ENCODE peak calls at places on chromosomes 7 and 10, in four cellular contexts. X is kidney epithelial cell, U is adrenal gland, O is sigmoid colon. J is an unnamed sample.
A peak's percentile ranks its signal among the peaks of the same experiment; 100 is the strongest.

GRCh38 chr10:128073880-128074279 is 52.3 kb downstream of the MKI67 start:
- DNase-seq in X (no peak), U (no peak), O (no peak), J (no peak)

GRCh38 chr10:123398180-123398591 is 244.0 kb downstream of the BUB3 start:
- DNase-seq in X (no peak), U (no peak), O (no peak), J (no peak)

GRCh38 chr10:23364378-23364777 is 19.8 kb upstream of the C10orf67 start:
- DNase-seq in X (no peak), U (no peak), O (no peak), J (no peak)

GRCh38 chr7:51150193-51150592 is 166.4 kb downstream of the COBL start:
- DNase-seq in X (no peak), U (no peak), O (no peak), J (no peak)

GRCh38 chr7:14902589-14902963 is at the start of gene DGKB:
- DNase-seq in X (no peak), U (no peak), O (peak; percentile 82), J (peak; percentile 36)

GRCh38 chr7:140209866-140210609 is 33.3 kb upstream of the KDM7A start:
- DNase-seq in X (no peak), U (peak; percentile 31), O (peak; percentile 72), J (no peak)

GRCh38 chr10:57992321-57993077 is 275.2 kb downstream of the IPMK start:
- DNase-seq in X (peak; percentile 79), U (no peak), O (no peak), J (no peak)

GRCh38 chr10:44824607-44825006 is 86.5 kb upstream of the TMEM72 start:
- DNase-seq in X (no peak), U (no peak), O (no peak), J (no peak)

GRCh38 chr7:5510426-5511045 is 86.9 kb upstream of the TNRC18 start:
- DNase-seq in X (no peak), U (no peak), O (no peak), J (no peak)

GRCh38 chr10:5976689-5977470 is 463 bp downstream of the IL15RA start:
- DNase-seq in X (no peak), U (peak; percentile 48), O (peak; percentile 77), J (peak; percentile 52)

GRCh38 chr10:132457328-132458070 is 60.5 kb downstream of the PWWP2B start:
- DNase-seq in X (no peak), U (no peak), O (no peak), J (no peak)

GRCh38 chr10:54703086-54703485 is 97.9 kb downstream of the PCDH15 start:
- DNase-seq in X (no peak), U (no peak), O (no peak), J (no peak)

GRCh38 chr10:103727546-103727963 is 127.8 kb downstream of the SH3PXD2A start:
- DNase-seq in X (no peak), U (no peak), O (peak; percentile 85), J (peak; percentile 58)

GRCh38 chr10:80144302-80145131 is 12.0 kb downstream of the PLAC9 start:
- DNase-seq in X (no peak), U (no peak), O (no peak), J (no peak)

GRCh38 chr10:21823617-21824016 is 179.9 kb downstream of the DNAJC1 start:
- DNase-seq in X (no peak), U (no peak), O (no peak), J (no peak)

GRCh38 chr7:99419323-99420021 is 10.7 kb downstream of the BUD31 start:
- DNase-seq in X (no peak), U (no peak), O (no peak), J (no peak)

GRCh38 chr7:5284304-5285281 is 1.9 kb downstream of the SLC29A4 start:
- DNase-seq in X (no peak), U (peak; percentile 43), O (no peak), J (no peak)

GRCh38 chr7:27113991-27114866 is 11.7 kb upstream of the HOXA2 start:
- DNase-seq in X (no peak), U (no peak), O (peak; percentile 89), J (no peak)

GRCh38 chr7:27111753-27112277 is 9.3 kb upstream of the HOXA2 start:
- DNase-seq in X (no peak), U (no peak), O (no peak), J (no peak)

GRCh38 chr7:27112361-27112760 is 9.9 kb upstream of the HOXA2 start:
- DNase-seq in X (no peak), U (no peak), O (no peak), J (no peak)

GRCh38 chr7:27110977-27111752 is 8.7 kb upstream of the HOXA2 start:
- DNase-seq in X (no peak), U (no peak), O (peak; percentile 85), J (no peak)

DNA sequence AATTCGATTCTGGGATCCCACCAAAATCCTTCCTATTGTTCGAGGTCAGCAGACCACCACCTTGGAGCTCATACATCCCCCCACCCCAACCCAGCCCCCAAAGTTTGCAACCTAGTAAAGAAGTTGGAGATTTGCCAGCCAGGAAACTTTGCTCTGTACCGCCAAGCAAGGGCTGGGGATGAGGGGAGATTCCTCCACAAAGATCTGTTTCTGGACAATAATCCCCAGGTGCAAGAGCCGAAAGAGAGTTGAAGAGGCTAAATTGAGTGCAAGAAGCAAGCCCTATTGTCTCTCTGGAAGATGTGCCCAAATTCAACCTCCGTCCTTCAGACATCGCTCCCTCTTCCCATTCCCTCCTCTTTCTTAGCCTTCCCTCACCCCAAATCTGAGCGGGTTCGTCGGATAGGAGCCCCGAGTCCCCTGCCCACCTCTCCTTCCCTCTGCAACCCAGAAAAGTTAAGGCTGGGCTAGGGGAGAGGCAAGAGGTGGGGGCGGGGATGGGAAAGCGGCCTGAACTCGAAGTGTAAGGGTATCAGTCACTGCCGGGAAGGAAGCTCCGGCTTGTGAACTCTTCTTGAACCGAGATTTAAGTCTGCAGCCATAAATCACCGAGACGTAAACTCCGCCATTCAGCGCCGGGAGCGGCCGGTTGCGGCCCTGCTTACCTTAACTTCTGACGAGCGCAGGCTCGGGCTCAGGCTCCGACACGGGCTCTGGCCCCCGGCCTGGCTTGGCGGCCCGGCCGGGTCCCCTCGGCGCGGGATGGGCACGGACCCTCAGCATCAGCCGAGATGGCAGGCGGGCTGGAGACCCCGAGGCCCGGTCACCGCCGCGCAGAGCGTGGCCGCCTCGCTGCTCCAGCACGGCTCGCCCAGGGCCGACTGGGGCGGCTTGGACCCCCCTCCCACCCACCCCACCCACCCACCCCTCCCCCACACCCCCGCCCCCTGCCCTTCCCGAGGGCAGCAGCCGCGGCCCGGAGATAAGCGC is 10.8 kb upstream of the HOXA2 start:
- DNase-seq in X (no peak), U (peak; percentile 85), O (peak; percentile 90), J (no peak)
- H3K4me3 ChIP-seq in X (peak overlapping the region; percentile 74), U (peak overlapping the region; percentile 87), O (peak overlapping the region; percentile 63), J (peak overlapping the region; percentile 10)

DNA sequence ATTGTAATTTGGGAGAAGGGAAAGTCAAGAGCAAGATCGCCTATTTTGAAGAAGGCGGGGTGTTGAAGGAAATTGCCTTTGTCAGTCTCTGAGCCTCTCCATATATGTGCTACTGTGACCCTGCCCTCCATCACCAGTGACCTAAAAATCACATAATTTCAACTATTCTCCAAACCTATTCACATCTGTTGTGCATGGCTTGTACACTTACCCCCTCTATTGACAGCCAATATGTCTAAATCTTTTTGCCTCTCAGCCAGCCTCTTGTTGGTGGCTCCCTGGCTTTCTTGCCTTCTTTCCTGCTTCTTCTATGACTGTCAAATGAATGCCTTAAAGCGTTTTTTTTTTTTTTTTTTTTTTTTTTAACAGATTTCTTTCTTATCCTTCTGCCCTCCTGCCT is 295.6 kb downstream of the AUTS2 start:
- DNase-seq in X (no peak), U (no peak), O (no peak), J (no peak)
- TF ChIP-seq CTCF in X (peak; percentile 36), U (peak; percentile 34), O (no peak), J (peak; percentile 59)

GRCh38 chr7:55533729-55534080 is 38.6 kb downstream of the VOPP1 start:
- DNase-seq in X (no peak), U (no peak), O (no peak), J (no peak)
- H3K4me3 ChIP-seq in X (no peak overlapping the region), U (no peak overlapping the region), O (no peak overlapping the region), J (no peak overlapping the region)

GRCh38 chr10:61669161-61669755 is 6.5 kb downstream of the CABCOCO1 start:
- DNase-seq in X (no peak), U (no peak), O (no peak), J (no peak)
- TF ChIP-seq CTCF in X (no peak), U (no peak), O (no peak), J (no peak)

GRCh38 chr10:100656479-100656878 is 88.9 kb upstream of the PAX2 start:
- DNase-seq in X (no peak), U (peak; percentile 45), O (no peak), J (no peak)
- H3K4me3 ChIP-seq in X (peak overlapping the region; percentile 18), U (peak overlapping the region; percentile 34), O (no peak overlapping the region), J (no peak overlapping the region)

GRCh38 chr10:88792656-88793055 is 9.9 kb upstream of the LIPM start:
- DNase-seq in X (no peak), U (peak; percentile 43), O (no peak), J (no peak)
- TF ChIP-seq CTCF in X (no peak), U (no peak), O (no peak), J (no peak)

GRCh38 chr7:101624246-101625000 is 4.7 kb downstream of the MYL10 start:
- DNase-seq in X (no peak), U (no peak), O (no peak), J (no peak)
- H3K4me3 ChIP-seq in X (no peak overlapping the region), U (no peak overlapping the region), O (no peak overlapping the region), J (no peak overlapping the region)

GRCh38 chr7:116598278-116598677 is 73.4 kb downstream of the CAV1 start:
- DNase-seq in X (no peak), U (no peak), O (no peak), J (no peak)
- TF ChIP-seq CTCF in X (no peak), U (no peak), O (no peak), J (peak; percentile 41)

GRCh38 chr7:341841-342638 is 52.1 kb downstream of the FOXL3 start:
- DNase-seq in X (no peak), U (no peak), O (peak; percentile 79), J (peak; percentile 47)

GRCh38 chr7:343864-344607 is 54.1 kb downstream of the FOXL3 start:
- DNase-seq in X (no peak), U (no peak), O (no peak), J (no peak)

GRCh38 chr7:342681-343216 is 52.8 kb downstream of the FOXL3 start:
- DNase-seq in X (no peak), U (no peak), O (no peak), J (no peak)

GRCh38 chr7:344608-344994 is 54.6 kb downstream of the FOXL3 start:
- DNase-seq in X (no peak), U (no peak), O (no peak), J (no peak)

GRCh38 chr7:343227-343822 is 53.4 kb downstream of the FOXL3 start:
- DNase-seq in X (no peak), U (no peak), O (no peak), J (no peak)
- H3K4me3 ChIP-seq in X (no peak overlapping the region), U (no peak overlapping the region), O (no peak overlapping the region), J (no peak overlapping the region)